ENCODE peak calls at places on chromosomes 6 and 20, in ten cellular contexts. K, F, U, O, Q, D, Z, H, P and Y are unnamed samples.

GRCh38 chr20:6501061-6501460 is 266.4 kb upstream of the BMP2 start:
- DNase-seq in K (no peak), F (no peak), U (no peak), O (no peak), Q (no peak), D (no peak), Z (no peak), H (no peak), P (no peak), Y (no peak)

GRCh38 chr6:109922851-109923250 is 55.3 kb upstream of the GPR6 start:
- DNase-seq in K (no peak), F (no peak), U (no peak), O (no peak), Q (no peak), D (peak), Z (no peak), H (no peak), P (no peak), Y (no peak)

GRCh38 chr6:37503486-37503980 is 3.8 kb upstream of the CCDC167 start:
- DNase-seq in K (no peak), F (no peak), U (no peak), O (no peak), Q (no peak), D (no peak), Z (no peak), H (no peak), P (no peak), Y (no peak)

GRCh38 chr6:104182811-104183210 is 676.9 kb downstream of the HACE1 start:
- DNase-seq in K (no peak), F (no peak), U (no peak), O (no peak), Q (no peak), D (no peak), Z (no peak), H (no peak), P (no peak), Y (no peak)

GRCh38 chr20:53878262-53879047 is 191.9 kb downstream of the BCAS1 start:
- DNase-seq in K (no peak), F (no peak), U (no peak), O (no peak), Q (no peak), D (peak), Z (no peak), H (no peak), P (no peak), Y (no peak)

GRCh38 chr20:56171087-56172012 is 77.2 kb upstream of the MC3R start:
- DNase-seq in K (no peak), F (no peak), U (no peak), O (no peak), Q (peak), D (no peak), Z (no peak), H (no peak), P (no peak), Y (no peak)

GRCh38 chr6:12034831-12035230 is 22.7 kb downstream of the HIVEP1 start:
- DNase-seq in K (no peak), F (no peak), U (no peak), O (no peak), Q (no peak), D (no peak), Z (no peak), H (no peak), P (no peak), Y (no peak)

GRCh38 chr6:28597217-28597835 is 71.6 kb downstream of the GPX5 start:
- DNase-seq in K (peak), F (no peak), U (no peak), O (no peak), Q (no peak), D (no peak), Z (no peak), H (no peak), P (no peak), Y (no peak)

GRCh38 chr6:151292974-151293373 is 53.2 kb downstream of the AKAP12 start:
- DNase-seq in K (no peak), F (no peak), U (no peak), O (no peak), Q (no peak), D (no peak), Z (no peak), H (no peak), P (no peak), Y (no peak)

GRCh38 chr6:79570129-79570801 is 33.0 kb upstream of the LCA5 start:
- DNase-seq in K (peak), F (no peak), U (peak), O (no peak), Q (no peak), D (no peak), Z (no peak), H (no peak), P (peak), Y (no peak)

GRCh38 chr6:6697620-6698019 is 109.1 kb downstream of the LY86 start:
- DNase-seq in K (peak), F (no peak), U (no peak), O (no peak), Q (no peak), D (no peak), Z (no peak), H (no peak), P (peak), Y (no peak)

GRCh38 chr6:128519132-128519930 is 1.1 kb downstream of the PTPRK start:
- DNase-seq in K (peak), F (peak), U (peak), O (peak), Q (peak), D (peak), Z (peak), H (peak), P (peak), Y (no peak)

GRCh38 chr6:104483225-104483834 is 376.4 kb downstream of the HACE1 start:
- DNase-seq in K (no peak), F (no peak), U (no peak), O (no peak), Q (no peak), D (no peak), Z (no peak), H (no peak), P (no peak), Y (no peak)

GRCh38 chr6:161903584-161904232 is 629.8 kb upstream of the AGPAT4 start:
- DNase-seq in K (no peak), F (no peak), U (no peak), O (no peak), Q (no peak), D (no peak), Z (no peak), H (no peak), P (peak), Y (no peak)

GRCh38 chr6:167661456-167662103 is 165.1 kb upstream of the AFDN start:
- DNase-seq in K (peak), F (no peak), U (no peak), O (no peak), Q (no peak), D (no peak), Z (peak), H (no peak), P (no peak), Y (no peak)

GRCh38 chr6:105713474-105714118 is 310.7 kb upstream of the PREP start:
- DNase-seq in K (no peak), F (no peak), U (no peak), O (no peak), Q (no peak), D (no peak), Z (no peak), H (no peak), P (no peak), Y (no peak)

GRCh38 chr20:17228624-17229061 is 1.8 kb downstream of the PCSK2 start:
- DNase-seq in K (no peak), F (peak), U (no peak), O (no peak), Q (peak), D (peak), Z (peak), H (no peak), P (no peak), Y (no peak)

GRCh38 chr20:46642265-46642942 is 8.9 kb downstream of the SLC13A3 start:
- DNase-seq in K (no peak), F (peak), U (no peak), O (peak), Q (no peak), D (peak), Z (no peak), H (no peak), P (no peak), Y (no peak)

GRCh38 chr20:703426-703825 is 27.8 kb upstream of the SCRT2 start:
- DNase-seq in K (no peak), F (no peak), U (no peak), O (no peak), Q (no peak), D (no peak), Z (peak), H (no peak), P (no peak), Y (no peak)

GRCh38 chr6:503610-504362 is 112.2 kb downstream of the IRF4 start:
- DNase-seq in K (no peak), F (no peak), U (no peak), O (peak), Q (no peak), D (no peak), Z (no peak), H (no peak), P (no peak), Y (no peak)

GRCh38 chr6:20610636-20611200 is 76.5 kb downstream of the CDKAL1 start:
- DNase-seq in K (no peak), F (no peak), U (no peak), O (no peak), Q (no peak), D (no peak), Z (no peak), H (no peak), P (no peak), Y (no peak)

GRCh38 chr6:36349240-36349639 is 12.6 kb upstream of the BNIP5 start:
- DNase-seq in K (no peak), F (no peak), U (no peak), O (no peak), Q (peak), D (no peak), Z (no peak), H (no peak), P (peak), Y (no peak)

GRCh38 chr6:36350082-36350481 is 13.4 kb upstream of the BNIP5 start:
- DNase-seq in K (no peak), F (no peak), U (no peak), O (no peak), Q (peak), D (no peak), Z (no peak), H (no peak), P (no peak), Y (no peak)

GRCh38 chr6:36350681-36351091 is 14.0 kb upstream of the BNIP5 start:
- DNase-seq in K (peak), F (no peak), U (peak), O (peak), Q (peak), D (no peak), Z (no peak), H (no peak), P (no peak), Y (no peak)

GRCh38 chr6:36352477-36353157 is 15.9 kb upstream of the BNIP5 start:
- DNase-seq in K (no peak), F (no peak), U (no peak), O (no peak), Q (no peak), D (no peak), Z (no peak), H (no peak), P (no peak), Y (no peak)

DNA sequence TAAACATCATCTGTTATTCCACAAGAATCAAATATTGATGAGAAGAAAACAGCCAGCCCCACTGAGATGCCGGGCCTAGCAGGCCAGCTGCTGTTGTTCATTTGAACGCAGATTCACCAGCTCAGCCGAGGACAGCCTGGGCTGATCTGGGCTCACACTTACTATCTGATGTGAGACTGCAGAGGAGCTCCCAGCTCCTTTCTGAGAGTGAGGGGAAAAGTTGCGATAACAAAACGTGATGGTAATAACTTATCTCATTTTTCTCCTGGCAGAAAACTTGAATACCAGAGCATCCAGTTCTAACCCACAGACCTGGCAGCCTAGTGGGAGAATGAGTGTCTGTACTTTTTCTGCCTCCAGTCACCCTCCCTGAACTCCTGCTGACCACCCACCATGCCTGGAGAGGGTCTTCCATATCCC is 14.5 kb upstream of the BNIP5 start:
- DNase-seq in K (peak), F (no peak), U (no peak), O (no peak), Q (peak), D (no peak), Z (no peak), H (no peak), P (no peak), Y (no peak)
- TF ChIP-seq POLR2A in K (no peak), F (no peak), U (no peak), O (no peak), Q (no peak), D (no peak), Z (no peak), H (no peak), P (no peak), Y (no peak)

DNA sequence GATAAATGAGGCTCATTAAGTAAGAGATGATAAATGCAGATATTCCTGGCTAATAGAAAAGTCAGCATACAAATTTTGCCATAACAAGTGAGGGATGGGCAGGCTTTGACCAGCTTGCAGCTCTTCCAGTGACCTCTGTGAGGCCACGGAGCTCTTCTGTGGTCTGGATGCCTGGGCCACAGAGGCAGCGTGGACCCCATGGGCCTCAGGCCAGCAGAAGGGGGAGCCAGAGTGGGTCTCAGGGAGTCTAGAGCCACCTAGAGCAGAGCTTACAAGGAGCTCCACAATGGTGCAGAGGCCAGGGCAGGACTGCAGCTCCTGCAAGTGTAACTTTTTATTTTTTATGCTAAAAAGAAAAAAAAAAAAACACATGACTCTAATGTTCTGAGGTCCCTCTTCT is 165.1 kb downstream of the ARID1B start:
- DNase-seq in K (no peak), F (no peak), U (no peak), O (no peak), Q (no peak), D (no peak), Z (no peak), H (no peak), P (no peak), Y (no peak)
- TF ChIP-seq POLR2A in K (no peak), F (no peak), U (no peak), O (no peak), Q (no peak), D (no peak), Z (no peak), H (no peak), P (no peak), Y (no peak)

GRCh38 chr20:62066339-62066982 is 780 bp upstream of the TAF4 start:
- DNase-seq in K (peak), F (peak), U (peak), O (no peak), Q (peak), D (peak), Z (peak), H (no peak), P (peak), Y (peak)

GRCh38 chr20:62067547-62068260 is 2.0 kb upstream of the TAF4 start:
- DNase-seq in K (no peak), F (peak), U (no peak), O (no peak), Q (no peak), D (no peak), Z (peak), H (no peak), P (no peak), Y (no peak)

GRCh38 chr20:62065669-62066338 is at the start of gene TAF4:
- DNase-seq in K (peak), F (peak), U (peak), O (peak), Q (peak), D (peak), Z (peak), H (peak), P (peak), Y (peak)

GRCh38 chr20:62064788-62065668 is 653 bp downstream of the TAF4 start:
- DNase-seq in K (no peak), F (no peak), U (peak), O (no peak), Q (peak), D (no peak), Z (peak), H (no peak), P (peak), Y (peak)

GRCh38 chr20:62066983-62067433 is 1.3 kb upstream of the TAF4 start:
- DNase-seq in K (no peak), F (no peak), U (no peak), O (no peak), Q (peak), D (no peak), Z (peak), H (no peak), P (peak), Y (no peak)
- TF ChIP-seq POLR2A in K (no peak), F (peak), U (no peak), O (no peak), Q (peak), D (no peak), Z (no peak), H (no peak), P (no peak), Y (no peak)

GRCh38 chr20:57701090-57701489 is 8.7 kb downstream of the PMEPA1 start:
- DNase-seq in K (no peak), F (no peak), U (no peak), O (no peak), Q (no peak), D (no peak), Z (no peak), H (no peak), P (no peak), Y (no peak)
- TF ChIP-seq POLR2A in K (no peak), F (no peak), U (no peak), O (no peak), Q (no peak), D (no peak), Z (no peak), H (no peak), P (no peak), Y (no peak)

DNA sequence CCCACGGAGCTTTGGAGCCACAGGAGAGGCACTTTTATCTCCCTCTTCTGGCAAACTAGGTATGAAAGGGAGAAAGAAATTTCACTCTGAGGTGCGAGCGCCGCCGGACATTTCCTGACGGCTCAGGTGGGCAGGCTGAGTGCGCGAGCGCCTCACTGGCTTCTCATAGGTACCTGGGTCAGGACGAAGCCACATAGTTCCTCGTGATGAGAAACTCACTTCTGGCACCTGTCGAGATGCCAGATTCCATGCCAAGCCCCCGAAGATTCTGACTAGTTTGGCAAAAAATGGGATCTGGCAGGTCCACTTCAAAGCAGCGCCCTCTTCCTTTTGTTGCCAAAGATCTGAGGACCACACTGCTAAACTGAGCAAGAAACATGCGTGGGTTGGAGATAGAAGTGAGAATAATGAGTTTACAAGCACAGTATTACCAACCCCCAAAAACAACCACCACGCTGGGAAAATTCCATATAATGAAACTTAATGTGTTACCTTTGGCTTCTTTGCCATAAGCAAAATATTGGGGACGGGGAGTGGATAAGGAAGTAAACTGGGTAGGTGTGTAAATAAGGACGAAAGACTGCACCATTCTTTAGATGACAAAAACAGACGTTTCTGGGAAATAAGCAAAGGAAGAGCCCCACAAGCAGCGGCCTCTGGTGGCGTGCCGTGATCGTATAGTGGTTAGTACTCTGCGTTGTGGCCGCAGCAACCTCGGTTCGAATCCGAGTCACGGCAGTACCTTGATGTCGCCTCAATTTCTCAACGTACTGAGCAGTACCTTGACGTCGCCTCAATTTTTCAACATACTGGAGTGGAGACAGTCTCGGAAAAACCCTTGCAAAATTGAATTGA is 89.8 kb upstream of the PRSS16 start:
- DNase-seq in K (peak), F (peak), U (peak), O (peak), Q (peak), D (peak), Z (peak), H (peak), P (peak), Y (no peak)
- TF ChIP-seq POLR2A in K (no peak), F (no peak), U (no peak), O (no peak), Q (no peak), D (no peak), Z (no peak), H (no peak), P (no peak), Y (no peak)

GRCh38 chr6:31615748-31616147 is 714 bp downstream of the AIF1 start:
- DNase-seq in K (no peak), F (no peak), U (no peak), O (no peak), Q (no peak), D (no peak), Z (peak), H (no peak), P (no peak), Y (no peak)
- TF ChIP-seq POLR2A in K (no peak), F (no peak), U (no peak), O (no peak), Q (no peak), D (no peak), Z (no peak), H (no peak), P (no peak), Y (peak)

DNA sequence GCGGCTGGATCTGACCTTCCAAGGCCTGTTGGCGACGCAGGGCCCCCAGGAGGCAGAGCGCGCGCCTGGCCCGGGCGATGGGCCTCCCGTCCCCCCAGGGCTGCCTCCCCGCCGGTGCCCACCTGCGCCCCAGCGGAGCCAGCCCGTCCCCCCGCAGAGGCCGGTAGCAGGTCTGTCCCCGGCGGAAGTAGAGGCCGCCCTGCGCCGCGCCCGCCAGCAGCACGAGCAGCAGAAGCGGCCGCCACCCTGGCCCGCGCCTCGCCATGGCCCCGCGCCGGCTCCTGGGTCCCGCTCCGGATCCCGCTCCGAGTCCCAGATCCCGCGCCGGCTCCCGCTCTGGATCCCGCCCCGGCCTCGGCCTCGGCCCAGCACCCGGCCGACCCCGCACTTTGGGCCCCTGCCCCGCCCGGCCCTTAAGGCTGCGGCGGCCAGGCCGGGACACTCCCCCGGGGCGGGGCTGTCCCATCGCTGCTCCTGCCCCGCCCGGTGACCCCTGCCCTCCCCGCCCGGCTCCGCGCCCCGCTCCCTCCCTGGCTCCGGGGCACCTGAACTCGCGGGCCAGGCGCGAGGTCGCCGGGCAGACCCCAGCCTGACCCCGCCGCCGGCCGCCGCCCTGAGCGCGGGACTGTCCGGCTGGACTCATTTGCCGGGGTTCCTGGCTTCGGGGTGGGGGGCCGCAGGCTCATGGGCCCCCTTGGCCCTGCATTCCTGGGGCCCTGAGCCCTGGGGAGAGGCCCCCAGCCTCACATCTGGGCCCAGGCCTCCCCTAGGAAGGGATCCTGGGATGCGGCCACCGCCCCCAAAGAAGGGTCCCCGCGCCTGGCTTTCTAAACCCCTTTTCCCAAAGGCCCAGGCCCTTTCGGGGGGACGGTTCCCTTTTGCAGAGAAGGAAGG is at the start of gene CTSZ:
- DNase-seq in K (peak), F (peak), U (peak), O (peak), Q (peak), D (peak), Z (peak), H (peak), P (peak), Y (peak)
- TF ChIP-seq POLR2A in K (no peak), F (peak), U (no peak), O (peak), Q (no peak), D (no peak), Z (no peak), H (no peak), P (peak), Y (peak)